ENCODE peak calls at places on chromosomes 1 and 21, in seven cellular contexts. J is astrocyte of the spinal cord, Z is SW480, S is hepatocyte, I is HT-29, A is smooth muscle cell of the brain vasculature, Y is HuH-7.5. B is an unnamed sample.

GRCh38 chr21:44304846-44305245 is 5.0 kb downstream of the PFKL start:
- DNase-seq in A (no peak), J (peak), Z (peak), Y (peak), I (peak), S (peak), B (peak)

GRCh38 chr1:17012775-17013501 is 1.2 kb upstream of the ATP13A2 start:
- DNase-seq in Z (peak), A (peak), J (peak), I (no peak), Y (no peak), S (no peak), B (no peak)

GRCh38 chr1:154338875-154339274 is 13.6 kb downstream of the ATP8B2 start:
- DNase-seq in J (no peak), I (no peak), A (no peak), S (no peak), Y (no peak), Z (no peak), B (no peak)

GRCh38 chr1:182391028-182391361 is 595 bp downstream of the GLUL start:
- DNase-seq in A (no peak), J (no peak), Y (no peak), Z (no peak), S (no peak), I (no peak), B (no peak)

GRCh38 chr1:204255966-204256365 is 42.2 kb upstream of the GOLT1A start:
- DNase-seq in I (no peak), J (no peak), A (no peak), Z (no peak), S (no peak), Y (no peak), B (no peak)

GRCh38 chr1:8396083-8396911 is 78.4 kb downstream of the SLC45A1 start:
- DNase-seq in I (no peak), Y (no peak), J (peak), A (no peak), S (no peak), Z (no peak), B (no peak)

GRCh38 chr1:9143250-9143649 is 14.3 kb upstream of the GPR157 start:
- DNase-seq in I (no peak), S (no peak), A (no peak), Z (no peak), J (peak), Y (no peak), B (no peak)

GRCh38 chr1:182357177-182357576 is 34.4 kb downstream of the GLUL start:
- DNase-seq in A (no peak), I (no peak), S (no peak), Z (no peak), J (no peak), Y (no peak), B (no peak)

GRCh38 chr1:182041615-182042014 is 19.9 kb downstream of the ZNF648 start:
- DNase-seq in Z (no peak), J (no peak), S (no peak), A (no peak), I (no peak), Y (no peak), B (no peak)

GRCh38 chr1:115837762-115838421 is 3.0 kb downstream of the NHLH2 start:
- DNase-seq in Z (no peak), A (no peak), J (no peak), I (no peak), Y (peak), S (peak), B (no peak)

GRCh38 chr21:31667639-31668038 is 8.1 kb downstream of the SOD1 start:
- DNase-seq in I (no peak), Z (no peak), J (no peak), Y (no peak), S (no peak), A (no peak), B (no peak)

GRCh38 chr1:40783001-40783905 is at the start of gene KCNQ4:
- DNase-seq in S (peak), Y (peak), A (no peak), I (peak), Z (peak), J (no peak), B (peak)

GRCh38 chr1:212828395-212828794 is 19.1 kb downstream of the SPATA45 start:
- DNase-seq in Y (no peak), Z (no peak), I (no peak), J (no peak), A (no peak), S (no peak), B (no peak)

B was measured in colonic mucosa.